ENCODE peak calls at places on chromosomes 4 and X, in eight cellular contexts. U is GM23338, G is H9, I is GM12878, A is fibroblast of lung, O is OCI-LY7, R is K562, M is IMR-90. D is an unnamed sample.

GRCh38 chrX:56728321-56728720 is 722 bp upstream of the NBDY start:
- DNase-seq in U (no peak), G (no peak), I (no peak), A (peak; percentile 34), O (peak; percentile 38), R (no peak), M (no peak), D (peak; percentile 32)

GRCh38 chr4:77852892-77853495 is 9.6 kb upstream of the MRPL1 start:
- DNase-seq in U (no peak), G (no peak), I (peak; percentile 13), A (no peak), O (peak; percentile 48), R (no peak), M (no peak), D (no peak)

GRCh38 chr4:155009288-155009687 is 199.1 kb upstream of the NPY2R start:
- DNase-seq in U (no peak), G (no peak), I (no peak), A (no peak), O (no peak), R (no peak), M (no peak), D (no peak)

GRCh38 chrX:12139934-12140611 is 1.8 kb downstream of the FRMPD4 start:
- DNase-seq in U (no peak), G (no peak), I (no peak), A (no peak), O (no peak), R (no peak), M (peak; percentile 24), D (no peak)

GRCh38 chrX:47664737-47665136 is 5.8 kb upstream of the UXT start:
- DNase-seq in U (no peak), G (no peak), I (no peak), A (no peak), O (no peak), R (peak; percentile 32), M (peak; percentile 33), D (no peak)

GRCh38 chr4:7980036-7980435 is 40.4 kb upstream of the AFAP1 start:
- DNase-seq in U (no peak), G (no peak), I (no peak), A (no peak), O (no peak), R (no peak), M (peak; percentile 71), D (no peak)

GRCh38 chrX:40097101-40097491 is 662 bp downstream of the BCOR start:
- DNase-seq in U (no peak), G (no peak), I (no peak), A (no peak), O (no peak), R (no peak), M (no peak), D (no peak)

GRCh38 chrX:11461181-11462001 is 168.2 kb downstream of the AMELX start:
- DNase-seq in U (no peak), G (no peak), I (no peak), A (no peak), O (no peak), R (peak; percentile 87), M (peak; percentile 78), D (no peak)

GRCh38 chrX:23904096-23904495 is 3.6 kb downstream of the APOO start:
- DNase-seq in U (no peak), G (peak; percentile 39), I (no peak), A (no peak), O (no peak), R (peak; percentile 20), M (peak; percentile 40), D (no peak)

GRCh38 chrX:23901065-23901464 is 6.7 kb downstream of the APOO start:
- DNase-seq in U (no peak), G (no peak), I (no peak), A (peak; percentile 46), O (no peak), R (no peak), M (peak; percentile 84), D (no peak)

GRCh38 chrX:23900220-23900797 is 7.4 kb downstream of the APOO start:
- DNase-seq in U (no peak), G (no peak), I (no peak), A (no peak), O (no peak), R (no peak), M (no peak), D (no peak)

GRCh38 chrX:23902419-23902818 is 5.3 kb downstream of the APOO start:
- DNase-seq in U (peak; percentile 58), G (no peak), I (no peak), A (peak; percentile 80), O (peak; percentile 50), R (peak; percentile 18), M (peak; percentile 73), D (peak; percentile 14)

DNA sequence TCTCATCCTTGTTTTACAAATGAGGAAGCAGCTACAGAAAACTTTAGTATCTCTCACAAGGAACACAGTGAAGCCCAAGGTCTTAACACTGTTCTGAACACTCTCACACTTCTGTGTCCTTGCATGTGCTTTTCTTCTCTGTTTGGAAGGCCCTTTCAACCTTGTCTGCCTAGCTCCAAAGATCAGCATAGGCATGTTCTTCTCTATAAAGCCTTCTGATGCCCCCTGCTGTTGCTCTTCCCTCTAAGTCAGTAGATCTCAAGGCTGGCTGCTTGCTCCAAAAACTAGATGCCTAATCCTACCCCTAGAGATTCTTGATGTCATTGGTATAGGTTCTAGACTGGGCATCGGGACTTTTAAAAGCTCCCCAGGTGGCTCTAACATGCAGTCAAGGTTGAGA is 5.9 kb downstream of the APOO start:
- DNase-seq in U (peak; percentile 63), G (peak; percentile 40), I (peak; percentile 60), A (peak; percentile 87), O (peak; percentile 71), R (peak; percentile 57), M (peak; percentile 77), D (peak; percentile 50)
- TF ChIP-seq CTCF in U (peak; percentile 16), G (peak; percentile 34), I (peak; percentile 72), A (peak; percentile 57), O (peak; percentile 56), R (peak; percentile 56), M (peak; percentile 63), D (peak; percentile 33)

GRCh38 chrX:101203782-101204351 is 15.7 kb upstream of the DRP2 start:
- DNase-seq in U (no peak), G (no peak), I (no peak), A (no peak), O (peak; percentile 40), R (no peak), M (peak; percentile 32), D (no peak)

GRCh38 chrX:101210630-101211029 is 9.0 kb upstream of the DRP2 start:
- DNase-seq in U (no peak), G (no peak), I (no peak), A (no peak), O (no peak), R (no peak), M (no peak), D (no peak)

GRCh38 chrX:101206471-101206870 is 13.1 kb upstream of the DRP2 start:
- DNase-seq in U (peak; percentile 52), G (no peak), I (no peak), A (peak; percentile 63), O (peak; percentile 59), R (peak; percentile 51), M (peak; percentile 58), D (peak; percentile 11)

DNA sequence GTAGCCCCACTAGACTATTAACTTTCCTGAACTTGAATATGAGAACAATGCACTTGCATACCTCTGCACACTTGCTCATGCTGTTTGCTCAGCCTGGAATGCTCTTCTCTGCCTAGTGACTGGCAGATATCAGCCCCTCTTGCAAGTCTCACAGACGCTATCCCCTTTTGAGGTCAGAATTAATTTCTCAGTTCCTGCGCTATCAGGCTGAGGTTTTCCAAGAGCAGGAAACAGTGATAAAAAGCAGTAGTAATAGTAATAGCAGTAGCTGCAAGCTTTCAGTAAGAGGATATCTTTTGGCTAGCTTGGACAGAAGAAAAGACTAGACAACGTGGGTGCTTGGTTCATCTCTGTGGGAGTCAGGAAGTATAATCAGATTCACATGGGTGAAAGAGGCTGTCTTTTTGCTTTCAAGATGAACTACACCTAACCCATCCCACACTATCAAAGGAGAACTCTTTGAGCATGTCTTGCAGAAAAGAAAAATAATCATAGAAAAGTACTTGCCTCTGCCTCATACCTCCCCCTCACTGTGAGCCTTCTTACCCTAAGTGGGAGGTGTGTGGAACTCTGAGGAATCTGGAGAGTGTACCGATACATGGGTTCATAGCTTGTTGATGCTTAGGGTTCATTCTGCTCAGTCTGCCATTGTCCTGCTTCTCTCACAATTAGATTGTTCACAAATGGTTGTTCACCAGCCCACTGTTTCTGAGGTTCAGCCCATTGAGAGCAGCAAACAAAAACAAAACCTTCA is 11.3 kb upstream of the DRP2 start:
- DNase-seq in U (no peak), G (no peak), I (peak; percentile 9), A (no peak), O (no peak), R (no peak), M (peak; percentile 41), D (no peak)
- H2AFZ ChIP-seq in U (peak overlapping the region; percentile 52), G (no peak overlapping the region), I (no peak overlapping the region), A (no peak overlapping the region), O (peak overlapping the region; percentile 41), R (no peak overlapping the region), M (no peak overlapping the region), D (no peak overlapping the region)

GRCh38 chrX:139758250-139758649 is 50.3 kb upstream of the MCF2 start:
- DNase-seq in U (peak; percentile 6), G (no peak), I (no peak), A (no peak), O (no peak), R (peak; percentile 9), M (no peak), D (no peak)

GRCh38 chrX:139758809-139759208 is 50.8 kb upstream of the MCF2 start:
- DNase-seq in U (no peak), G (no peak), I (no peak), A (no peak), O (no peak), R (no peak), M (no peak), D (no peak)

GRCh38 chrX:139762400-139763183 is 54.6 kb upstream of the MCF2 start:
- DNase-seq in U (no peak), G (no peak), I (no peak), A (peak; percentile 89), O (no peak), R (no peak), M (peak; percentile 44), D (no peak)

DNA sequence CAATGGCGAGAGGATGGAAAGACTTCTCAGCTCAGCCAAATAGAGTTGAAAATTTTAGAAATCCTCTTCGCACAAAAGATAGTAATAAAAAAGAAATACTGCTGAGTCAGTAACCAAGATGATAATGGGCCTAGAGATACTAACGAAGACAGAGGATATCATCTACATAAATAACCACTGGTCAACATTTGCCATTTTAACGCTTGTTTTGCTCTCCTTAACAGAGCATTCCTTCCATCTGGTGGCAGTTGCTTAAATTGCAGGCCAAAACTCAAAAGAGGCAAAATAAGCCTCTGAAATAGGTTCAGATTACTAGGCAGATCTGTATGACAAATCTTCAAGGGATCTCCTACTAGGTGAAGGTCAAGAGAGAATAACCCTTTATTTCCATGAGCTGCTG is 51.7 kb upstream of the MCF2 start:
- DNase-seq in U (peak; percentile 62), G (no peak), I (no peak), A (peak; percentile 44), O (peak; percentile 1), R (peak; percentile 15), M (peak; percentile 42), D (peak; percentile 46)
- TF ChIP-seq CTCF in U (peak; percentile 65), G (peak; percentile 70), I (peak; percentile 51), A (peak; percentile 47), O (peak; percentile 53), R (peak; percentile 66), M (peak; percentile 57), D (peak; percentile 52)

DNA sequence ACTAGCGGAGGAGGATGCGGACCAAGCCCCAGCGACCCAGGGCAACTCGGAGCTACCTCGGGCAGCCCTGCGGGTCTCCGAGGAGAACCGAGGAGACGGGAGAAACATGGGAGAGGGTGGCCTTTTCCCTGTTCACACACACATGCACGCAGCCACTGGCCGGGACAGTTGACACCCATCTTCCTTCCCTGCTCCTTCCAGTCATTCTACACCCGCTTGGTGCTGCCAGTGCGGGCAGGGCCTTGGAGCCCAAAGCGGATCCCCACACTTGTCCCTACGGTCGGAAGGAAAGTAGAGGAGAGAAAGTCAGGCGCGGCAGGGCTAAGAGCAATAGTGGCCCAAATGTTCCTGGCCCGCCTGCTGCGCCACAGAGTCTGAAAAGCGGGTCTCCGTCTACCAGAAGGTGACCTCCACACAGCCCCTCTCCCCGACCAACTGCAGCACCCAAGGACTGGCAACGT is 1.1 kb upstream of the PPP3CA start:
- DNase-seq in U (peak; percentile 52), G (no peak), I (no peak), A (no peak), O (no peak), R (no peak), M (peak; percentile 17), D (no peak)
- H2AFZ ChIP-seq in U (peak overlapping the region; percentile 96), G (no peak overlapping the region), I (peak overlapping the region; percentile 92), A (peak overlapping the region; percentile 95), O (peak overlapping the region; percentile 84), R (peak overlapping the region; percentile 98), M (peak overlapping the region; percentile 98), D (peak overlapping the region; percentile 95)

D was measured in MM.1S.